ENCODE peak calls at places on chromosomes 11 and 22, in six cellular contexts. S is AG10803, M is AG04449, O is nephron progenitor cell, D is pancreas, U is kidney. X is an unnamed sample.

GRCh38 chr11:82494988-82495432 is 238.7 kb downstream of the FAM181B start:
- DNase-seq in S (no peak), M (no peak), O (peak), D (no peak), U (no peak), X (no peak)

GRCh38 chr11:1193326-1194230 is 29.3 kb upstream of the MUC5B start:
- DNase-seq in S (no peak), M (no peak), O (no peak), D (peak), U (peak), X (no peak)

GRCh38 chr11:118233377-118233776 is 8.6 kb upstream of the JAML start:
- DNase-seq in S (no peak), M (no peak), O (no peak), D (no peak), U (no peak), X (no peak)

GRCh38 chr11:82556210-82556609 is 177.5 kb downstream of the FAM181B start:
- DNase-seq in S (no peak), M (no peak), O (no peak), D (no peak), U (no peak), X (no peak)

GRCh38 chr22:19271856-19272535 is 19.5 kb downstream of the CLTCL1 start:
- DNase-seq in S (no peak), M (no peak), O (no peak), D (no peak), U (no peak), X (no peak)

GRCh38 chr11:128222245-128222959 is 365.0 kb downstream of the ETS1 start:
- DNase-seq in S (no peak), M (no peak), O (no peak), D (no peak), U (no peak), X (no peak)

GRCh38 chr11:115687934-115688333 is 183.7 kb upstream of the CADM1 start:
- DNase-seq in S (no peak), M (no peak), O (no peak), D (no peak), U (no peak), X (no peak)

GRCh38 chr11:7056828-7057513 is 31.8 kb upstream of the RBMXL2 start:
- DNase-seq in S (no peak), M (no peak), O (no peak), D (no peak), U (no peak), X (no peak)

GRCh38 chr11:36010010-36010740 is 66.3 kb downstream of the LDLRAD3 start:
- DNase-seq in S (peak), M (no peak), O (no peak), D (no peak), U (no peak), X (no peak)

GRCh38 chr11:36196476-36197099 is 92.6 kb downstream of the COMMD9 start:
- DNase-seq in S (peak), M (no peak), O (no peak), D (no peak), U (no peak), X (no peak)

GRCh38 chr22:29480262-29480511 is 169 bp downstream of the NEFH start:
- DNase-seq in S (no peak), M (no peak), O (no peak), D (no peak), U (no peak), X (no peak)
- TF ChIP-seq CTCF in S (no peak), M (no peak), O (no peak), D (no peak), U (no peak), X (no peak)

GRCh38 chr11:69643646-69644045 is 2.7 kb downstream of the CCND1 start:
- DNase-seq in S (no peak), M (no peak), O (no peak), D (no peak), U (peak), X (no peak)

GRCh38 chr11:69645801-69646492 is 5.0 kb downstream of the CCND1 start:
- DNase-seq in S (no peak), M (no peak), O (no peak), D (no peak), U (peak), X (no peak)

GRCh38 chr11:69644071-69644961 is 3.4 kb downstream of the CCND1 start:
- DNase-seq in S (peak), M (peak), O (no peak), D (peak), U (peak), X (no peak)

GRCh38 chr11:69646493-69647201 is 5.7 kb downstream of the CCND1 start:
- DNase-seq in S (no peak), M (no peak), O (no peak), D (no peak), U (peak), X (no peak)

DNA sequence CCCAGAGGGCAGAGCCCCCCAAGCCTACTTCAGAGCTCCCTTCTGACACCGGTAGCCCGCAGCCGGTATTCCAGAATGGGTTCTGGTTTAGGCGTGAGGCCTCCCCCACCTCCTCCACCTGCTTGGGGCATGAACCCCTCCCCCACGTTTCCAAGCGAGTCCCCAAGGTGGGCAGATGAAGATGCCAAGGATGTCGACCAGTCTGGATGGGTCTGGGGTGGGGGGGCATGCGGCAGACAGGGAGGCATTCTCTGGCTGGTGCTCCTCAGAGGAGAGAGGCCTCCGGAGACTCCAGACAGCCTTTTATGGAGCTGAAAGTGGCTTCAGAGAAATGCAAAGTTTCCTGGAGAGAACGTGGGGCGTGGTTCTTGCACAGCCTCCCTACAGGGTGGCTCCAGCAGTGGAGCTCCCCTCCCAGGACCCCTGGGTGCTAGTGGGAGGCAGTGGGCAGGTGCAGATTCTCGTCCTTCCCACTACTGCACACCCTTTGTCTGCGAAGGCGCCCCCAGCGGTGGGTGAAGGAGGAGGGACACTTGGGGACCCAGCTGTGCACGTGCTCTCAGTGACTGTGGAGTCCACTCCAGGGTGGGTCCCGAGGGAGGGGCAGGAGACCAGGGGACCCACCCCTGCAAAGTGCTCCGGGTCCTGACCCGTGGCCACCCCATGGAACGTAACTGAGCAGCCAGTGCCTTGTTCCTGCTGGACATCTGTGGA is 4.2 kb downstream of the CCND1 start:
- DNase-seq in S (no peak), M (no peak), O (no peak), D (no peak), U (peak), X (no peak)
- TF ChIP-seq CTCF in S (no peak), M (no peak), O (no peak), D (no peak), U (no peak), X (no peak)

GRCh38 chr22:44647141-44647540 is 54.9 kb upstream of the PRR5 start:
- DNase-seq in S (no peak), M (no peak), O (no peak), D (no peak), U (peak), X (no peak)
- TF ChIP-seq CTCF in S (no peak), M (no peak), O (no peak), D (no peak), U (no peak), X (no peak)

DNA sequence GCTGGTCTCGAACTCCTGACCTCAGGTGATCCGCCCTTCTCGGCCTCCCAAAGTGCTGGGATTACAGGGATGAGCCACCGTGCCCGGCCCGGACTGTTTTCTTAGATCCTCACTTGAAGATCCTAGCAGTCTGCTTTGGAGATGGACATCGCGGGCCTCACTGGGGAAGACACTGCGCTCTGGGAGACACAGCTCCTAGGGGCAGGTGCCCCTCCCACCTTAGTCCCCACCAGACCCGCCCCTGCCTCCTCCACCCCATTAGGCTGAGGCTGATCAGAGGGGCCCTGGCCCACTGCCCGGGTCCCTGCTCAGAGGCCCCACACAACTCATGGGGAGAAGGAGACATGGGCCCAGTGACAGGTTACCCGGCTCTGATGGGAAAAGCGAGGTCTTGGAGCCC is 11.3 kb upstream of the LTO1 start:
- DNase-seq in S (no peak), M (no peak), O (no peak), D (no peak), U (no peak), X (no peak)
- TF ChIP-seq CTCF in S (no peak), M (no peak), O (no peak), D (no peak), U (no peak), X (no peak)

DNA sequence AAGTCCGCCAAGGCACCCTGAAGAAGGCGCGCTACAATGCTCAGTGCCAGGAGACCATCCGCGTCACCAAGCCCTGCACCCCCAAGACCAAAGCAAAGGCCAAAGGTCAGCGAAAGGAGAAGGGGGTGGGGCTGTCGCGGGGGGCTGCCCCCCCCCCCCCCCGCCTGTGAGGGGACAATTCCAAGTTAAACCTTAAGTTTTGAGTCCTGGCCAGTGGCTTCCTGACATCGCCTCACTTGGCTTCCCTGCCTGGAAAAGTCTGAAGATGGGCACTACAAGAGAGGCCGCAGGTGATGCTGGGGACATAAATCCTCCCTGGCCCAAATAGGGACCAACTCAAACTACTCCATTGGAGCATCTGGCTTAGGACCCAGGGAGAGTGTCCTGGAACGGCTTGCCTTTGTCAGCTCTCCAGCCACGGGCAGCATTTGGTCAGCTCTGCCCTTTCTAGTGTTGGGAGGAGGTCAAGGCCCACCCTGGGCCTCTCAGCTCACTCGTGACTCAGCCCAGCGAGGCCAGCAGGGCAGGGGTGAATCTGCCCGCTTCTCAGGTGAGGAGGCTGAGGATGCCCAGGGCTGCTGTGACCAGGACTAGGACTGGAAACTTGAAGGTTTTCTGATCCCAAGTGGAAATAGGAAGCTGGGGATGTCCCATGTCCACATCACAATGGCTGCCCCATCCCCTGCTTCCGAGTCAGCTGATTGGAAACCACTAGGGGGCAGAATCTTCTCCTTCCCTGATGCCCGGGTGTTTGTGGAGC is 1.4 kb downstream of the MDK start:
- DNase-seq in S (peak), M (no peak), O (peak), D (no peak), U (no peak), X (peak)
- TF ChIP-seq CTCF in S (peak), M (peak), O (peak), D (peak), U (peak), X (peak)

X was measured in glutamatergic neuron.